ENCODE peak calls at places on chromosomes 4 and X, in four cellular contexts. R is GM19239; A is HFFc6; D is stimulated activated CD4-positive, alpha-beta T cell treated with anti-CD3 and anti-CD28 coated beads, Interleukin-4, amount 100 ng/mL, for 48 hours. V is an unnamed sample.

GRCh38 chrX:97743014-97743413 is 859.3 kb downstream of the RPA4 start:
- DNase-seq in R (no peak), A (no peak), D (peak; percentile 5), V (no peak)

GRCh38 chrX:136219893-136220292 is 31.3 kb downstream of the MAP7D3 start:
- DNase-seq in R (no peak), A (no peak), D (no peak), V (no peak)

GRCh38 chr4:52199574-52200338 is 148.7 kb downstream of the SPATA18 start:
- DNase-seq in R (no peak), A (peak; percentile 61), D (no peak), V (no peak)

GRCh38 chrX:134661295-134661694 is 3.0 kb upstream of the PLAC1 start:
- DNase-seq in R (no peak), A (no peak), D (no peak), V (no peak)

GRCh38 chr4:150219841-150220240 is 141.6 kb downstream of the DCLK2 start:
- DNase-seq in R (no peak), A (no peak), D (no peak), V (no peak)

GRCh38 chr4:95572304-95572991 is 23.7 kb upstream of the UNC5C start:
- DNase-seq in R (no peak), A (no peak), D (no peak), V (no peak)

GRCh38 chrX:99798951-99799350 is 611.1 kb downstream of the PCDH19 start:
- DNase-seq in R (peak; percentile 0), A (no peak), D (no peak), V (no peak)

GRCh38 chr4:69881173-69881773 is 21.3 kb upstream of the SULT1E1 start:
- DNase-seq in R (peak; percentile 10), A (no peak), D (no peak), V (peak; percentile 2)